ENCODE peak calls at places on chromosomes 12 and 14, in nine cellular contexts. P is sigmoid colon, J is BJ, L is mesothelial cell of epicardium, M is cardiac muscle cell, V is lower leg skin, R is OCI-LY7, H is fibroblast of lung, N is fibroblast of pulmonary artery. Z is an unnamed sample.

GRCh38 chr12:133105620-133106019 is 24.5 kb downstream of the ZNF891 start:
- DNase-seq in R (no peak), N (peak), M (peak), H (no peak), V (no peak), L (no peak), J (no peak), P (no peak), Z (no peak)

GRCh38 chr14:21476526-21476924 is 234 bp downstream of the RAB2B start:
- DNase-seq in J (no peak), V (peak), H (peak), R (no peak), P (peak), L (peak), N (no peak), M (no peak), Z (peak)

GRCh38 chr12:31390991-31391390 is 65.0 kb upstream of the SINHCAF start:
- DNase-seq in P (no peak), R (no peak), L (no peak), J (no peak), V (peak), M (no peak), N (no peak), H (no peak), Z (peak)

GRCh38 chr14:105203057-105203494 is 22.0 kb upstream of the NUDT14 start:
- DNase-seq in L (peak), N (peak), P (peak), M (peak), V (peak), J (no peak), R (peak), H (peak), Z (peak)

GRCh38 chr12:2225736-2226135 is 172.9 kb downstream of the CACNA1C start:
- DNase-seq in H (no peak), M (no peak), R (no peak), L (no peak), V (no peak), N (no peak), P (no peak), J (no peak), Z (no peak)

GRCh38 chr12:125797421-125798175 is 732.4 kb downstream of the AACS start:
- DNase-seq in R (no peak), M (no peak), N (no peak), J (no peak), P (no peak), H (peak), L (no peak), V (no peak), Z (no peak)

GRCh38 chr12:52355181-52355580 is 12.1 kb downstream of the KRT85 start:
- DNase-seq in H (no peak), L (no peak), N (no peak), J (peak), R (no peak), M (no peak), P (no peak), V (peak), Z (no peak)

GRCh38 chr14:104146651-104147345 is 8.4 kb downstream of the KIF26A start:
- DNase-seq in H (no peak), M (no peak), L (no peak), R (no peak), J (no peak), P (peak), N (no peak), V (no peak), Z (no peak)

GRCh38 chr14:80768646-80769045 is 172.9 kb downstream of the CEP128 start:
- DNase-seq in J (no peak), H (no peak), R (no peak), V (no peak), P (no peak), L (no peak), M (no peak), N (no peak), Z (no peak)

GRCh38 chr14:50083467-50084337 is 32.7 kb downstream of the VCPKMT start:
- DNase-seq in P (no peak), R (no peak), L (no peak), V (no peak), N (no peak), H (no peak), M (no peak), J (no peak), Z (no peak)

GRCh38 chr12:54996235-54996634 is 11.7 kb upstream of the TESPA1 start:
- DNase-seq in R (no peak), J (no peak), L (no peak), P (no peak), H (no peak), M (no peak), N (no peak), V (no peak), Z (no peak)

GRCh38 chr12:90963946-90964345 is 9.0 kb upstream of the CCER1 start:
- DNase-seq in P (no peak), H (no peak), N (no peak), V (no peak), L (no peak), R (no peak), M (no peak), J (no peak), Z (no peak)

GRCh38 chr12:75642226-75642625 is 130.8 kb upstream of the KRR1 start:
- DNase-seq in R (no peak), V (no peak), M (no peak), L (no peak), N (no peak), P (no peak), J (no peak), H (peak), Z (no peak)

GRCh38 chr12:104809706-104810385 is 148.2 kb downstream of the SLC41A2 start:
- DNase-seq in L (no peak), M (no peak), R (peak), J (no peak), P (no peak), N (no peak), H (no peak), V (no peak), Z (no peak)

GRCh38 chr14:34997762-34998161 is 15.0 kb downstream of the SRP54 start:
- DNase-seq in M (peak), V (no peak), L (no peak), P (no peak), N (peak), H (peak), R (no peak), J (no peak), Z (no peak)

GRCh38 chr14:62076368-62076767 is 314.1 kb downstream of the SNAPC1 start:
- DNase-seq in V (no peak), R (no peak), L (no peak), N (no peak), M (no peak), H (no peak), J (no peak), P (no peak), Z (no peak)

GRCh38 chr14:93109572-93110481 is 5.9 kb downstream of the ITPK1 start:
- DNase-seq in J (no peak), N (no peak), L (no peak), H (no peak), V (no peak), R (no peak), P (no peak), M (no peak), Z (no peak)

GRCh38 chr12:41919526-41920305 is 225.0 kb downstream of the GXYLT1 start:
- DNase-seq in V (no peak), J (no peak), R (no peak), N (no peak), H (no peak), L (no peak), M (no peak), P (no peak), Z (no peak)

GRCh38 chr12:56521590-56522371 is at the start of gene RBMS2:
- DNase-seq in L (peak), P (peak), V (peak), N (peak), H (peak), R (peak), J (peak), M (peak), Z (peak)

GRCh38 chr12:48986720-48987291 is 8.7 kb downstream of the WNT1 start:
- DNase-seq in L (no peak), J (no peak), P (no peak), N (no peak), M (no peak), R (no peak), V (no peak), H (no peak), Z (no peak)

GRCh38 chr12:23204933-23205778 is 580.2 kb downstream of the ETNK1 start:
- DNase-seq in V (no peak), J (peak), H (peak), P (no peak), L (no peak), R (peak), M (peak), N (peak), Z (no peak)

GRCh38 chr12:57173683-57174082 is 26.3 kb upstream of the LRP1-AS start:
- DNase-seq in H (no peak), L (no peak), R (no peak), M (no peak), P (no peak), V (no peak), J (no peak), N (no peak), Z (no peak)

GRCh38 chr12:45435945-45436710 is 220.2 kb downstream of the ANO6 start:
- DNase-seq in L (no peak), R (peak), J (no peak), H (peak), N (no peak), P (no peak), V (no peak), M (no peak), Z (no peak)

GRCh38 chr12:7787574-7788315 is 1.5 kb upstream of the NANOG start:
- DNase-seq in N (peak), H (no peak), L (no peak), V (no peak), J (no peak), M (peak), R (no peak), P (no peak), Z (no peak)

GRCh38 chr12:102824218-102824835 is 92.7 kb downstream of the PAH start:
- DNase-seq in P (no peak), M (peak), J (no peak), L (peak), N (peak), H (peak), V (peak), R (no peak), Z (peak)

GRCh38 chr12:75985566-75985965 is 46.0 kb downstream of the PHLDA1 start:
- DNase-seq in R (no peak), L (no peak), H (no peak), N (no peak), M (no peak), P (no peak), V (no peak), J (no peak), Z (no peak)

DNA sequence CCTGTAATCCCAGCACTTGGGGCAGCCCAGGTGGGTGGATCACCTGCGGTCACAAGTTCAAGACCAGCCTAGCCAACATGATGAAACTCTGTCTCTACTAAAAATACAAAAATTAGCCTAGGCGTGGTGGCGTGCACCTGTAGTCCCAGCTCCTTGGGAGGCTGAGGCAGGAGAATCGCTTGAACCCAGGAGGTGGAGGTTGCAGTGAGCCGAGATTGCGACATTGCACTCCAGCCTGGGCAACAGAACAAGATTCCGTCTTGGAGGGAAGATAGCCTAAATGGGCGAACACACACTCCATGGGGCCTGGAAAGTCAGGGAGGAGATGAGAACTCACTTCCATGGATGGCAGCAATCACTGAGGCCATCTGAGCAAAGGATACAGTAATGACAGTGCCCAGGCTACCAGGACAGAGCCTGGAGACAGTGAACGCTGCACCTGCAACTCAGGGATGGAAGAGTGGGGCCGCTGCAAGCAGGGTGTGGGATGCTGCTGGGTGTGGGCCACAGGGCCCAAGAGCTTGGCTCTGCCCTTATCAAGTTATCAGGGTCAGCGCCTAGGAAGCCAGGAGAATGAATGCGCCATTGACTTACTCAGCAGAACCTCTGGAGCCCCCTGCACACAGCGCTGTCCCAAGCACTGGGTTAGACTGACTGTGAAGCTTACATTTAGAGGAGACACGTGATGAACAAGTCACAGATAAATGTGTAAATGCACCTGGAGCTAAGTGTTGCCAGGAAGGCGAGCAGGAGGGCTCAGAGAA is 28.9 kb downstream of the FOXN3 start:
- DNase-seq in L (no peak), M (no peak), V (peak), P (no peak), J (no peak), H (no peak), R (no peak), N (no peak), Z (no peak)
- TF ChIP-seq CTCF in L (no peak), M (no peak), V (no peak), P (no peak), J (no peak), H (no peak), R (no peak), N (no peak), Z (no peak)

GRCh38 chr14:63727736-63728728 is at the start of gene SGPP1:
- DNase-seq in H (peak), M (peak), N (peak), L (peak), R (peak), P (peak), J (no peak), V (peak), Z (peak)
- TF ChIP-seq CTCF in H (peak), M (peak), N (peak), L (no peak), R (peak), P (peak), J (peak), V (no peak), Z (peak)

DNA sequence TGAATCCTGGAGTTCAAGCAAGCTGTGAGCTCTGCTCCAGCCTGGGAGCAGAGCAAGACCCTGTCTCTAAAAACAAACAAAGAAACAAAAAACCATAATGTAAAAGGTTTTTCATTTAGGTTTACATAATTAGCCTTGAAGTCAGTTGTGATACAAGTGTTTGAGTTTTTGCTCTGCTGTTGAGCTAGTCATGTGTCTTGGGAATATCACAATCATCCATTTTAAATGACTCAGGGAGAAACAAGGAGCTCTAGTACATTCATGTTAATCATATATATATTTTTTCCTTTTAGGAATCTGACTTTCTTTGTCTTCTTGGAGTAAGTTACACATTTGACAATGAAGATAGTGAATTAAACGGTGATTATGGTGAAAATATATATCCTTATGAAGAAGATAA is 12.9 kb downstream of the MIA2 start:
- DNase-seq in P (no peak), L (no peak), J (no peak), M (no peak), R (no peak), V (no peak), N (no peak), H (no peak), Z (no peak)
- TF ChIP-seq CTCF in P (no peak), L (no peak), J (no peak), M (no peak), R (no peak), V (no peak), N (no peak), H (no peak), Z (no peak)

GRCh38 chr12:61993734-61994345 is 266.4 kb upstream of the USP15 start:
- DNase-seq in P (no peak), L (no peak), N (peak), J (no peak), H (no peak), V (no peak), M (peak), R (peak), Z (no peak)
- TF ChIP-seq CTCF in P (no peak), L (no peak), N (peak), J (peak), H (peak), V (no peak), M (peak), R (peak), Z (peak)

GRCh38 chr12:6764011-6764828 is 1.9 kb upstream of the PTMS start:
- DNase-seq in M (peak), N (peak), H (peak), V (peak), P (peak), J (peak), R (peak), L (peak), Z (peak)
- TF ChIP-seq CTCF in M (no peak), N (no peak), H (no peak), V (no peak), P (no peak), J (no peak), R (no peak), L (no peak), Z (no peak)

DNA sequence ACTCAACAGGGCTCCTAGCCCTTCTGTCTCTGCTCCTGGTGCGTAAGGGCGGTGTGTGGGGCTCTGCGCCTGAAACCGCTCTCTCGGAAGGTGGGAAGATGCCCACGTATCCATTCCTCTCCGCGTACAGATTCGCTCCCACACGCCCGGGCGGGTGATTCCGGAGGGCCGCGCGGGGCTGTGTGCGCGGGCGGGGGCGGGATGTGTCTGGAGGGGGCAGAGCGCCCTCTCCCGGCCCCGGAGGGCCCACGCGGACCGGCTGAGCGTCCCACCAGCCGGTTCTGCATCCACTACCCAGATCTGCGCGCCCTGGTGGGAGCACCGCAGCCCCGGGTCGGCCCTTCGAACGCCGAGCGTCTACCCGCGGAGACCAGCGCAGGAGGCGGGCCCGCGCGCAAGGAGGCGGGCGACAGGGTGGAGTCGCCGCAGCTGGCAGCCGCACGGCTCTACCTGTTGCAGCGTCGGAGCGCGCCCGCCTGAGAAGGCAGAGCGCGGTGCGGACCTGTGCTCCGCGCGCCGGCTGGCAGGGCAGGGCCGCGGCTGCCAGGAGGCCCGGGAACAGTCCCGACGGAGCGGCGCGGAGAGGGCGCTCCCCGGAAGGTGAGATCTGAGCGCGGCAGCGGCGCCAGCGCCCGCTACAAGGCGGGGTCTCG is 1.4 kb upstream of the KCNK13 start:
- DNase-seq in N (peak), V (peak), J (no peak), P (no peak), M (peak), L (no peak), R (no peak), H (peak), Z (peak)
- TF ChIP-seq CTCF in N (peak), V (no peak), J (peak), P (no peak), M (peak), L (peak), R (peak), H (peak), Z (peak)

Z was measured in type B pancreatic cell.